ENCODE peak calls at places on chromosome 10, in five cellular contexts. One of them, this sample, is unnamed.

GRCh38 chr10:52682766-52683165 is 89.8 kb downstream of the MBL2 start:
- DNase-seq in HCT116: no peak
- DNase-seq in CD4-positive, alpha-beta memory T cell: no peak
- DNase-seq in fibroblast of pulmonary artery: no peak
- DNase-seq in cardiac muscle cell: peak
- DNase-seq in this sample: no peak

GRCh38 chr10:9875353-9875752 is 1142.3 kb upstream of the CELF2 start:
- DNase-seq in HCT116: no peak
- DNase-seq in CD4-positive, alpha-beta memory T cell: no peak
- DNase-seq in fibroblast of pulmonary artery: no peak
- DNase-seq in cardiac muscle cell: no peak
- DNase-seq in this sample: no peak

GRCh38 chr10:33094263-33095051 is 136.4 kb upstream of the ITGB1 start:
- DNase-seq in HCT116: no peak
- DNase-seq in CD4-positive, alpha-beta memory T cell: no peak
- DNase-seq in fibroblast of pulmonary artery: no peak
- DNase-seq in cardiac muscle cell: no peak
- DNase-seq in this sample: no peak

GRCh38 chr10:43846187-43846680 is 197.6 kb upstream of the ZNF32 start:
- DNase-seq in HCT116: no peak
- DNase-seq in CD4-positive, alpha-beta memory T cell: peak
- DNase-seq in fibroblast of pulmonary artery: peak
- DNase-seq in cardiac muscle cell: no peak
- DNase-seq in this sample: peak

GRCh38 chr10:84075226-84076046 is 63.9 kb upstream of the GHITM start:
- DNase-seq in HCT116: no peak
- DNase-seq in CD4-positive, alpha-beta memory T cell: no peak
- DNase-seq in fibroblast of pulmonary artery: no peak
- DNase-seq in cardiac muscle cell: no peak
- DNase-seq in this sample: no peak

GRCh38 chr10:71241114-71241898 is 28.9 kb downstream of the UNC5B start:
- DNase-seq in HCT116: no peak
- DNase-seq in CD4-positive, alpha-beta memory T cell: no peak
- DNase-seq in fibroblast of pulmonary artery: peak
- DNase-seq in cardiac muscle cell: no peak
- DNase-seq in this sample: no peak

GRCh38 chr10:33217854-33218253 is 116.6 kb downstream of the NRP1 start:
- DNase-seq in HCT116: no peak
- DNase-seq in CD4-positive, alpha-beta memory T cell: no peak
- DNase-seq in fibroblast of pulmonary artery: no peak
- DNase-seq in cardiac muscle cell: no peak
- DNase-seq in this sample: no peak

GRCh38 chr10:119090968-119091367 is 10.4 kb upstream of the EIF3A start:
- DNase-seq in HCT116: peak
- DNase-seq in CD4-positive, alpha-beta memory T cell: peak
- DNase-seq in fibroblast of pulmonary artery: peak
- DNase-seq in cardiac muscle cell: no peak
- DNase-seq in this sample: peak

GRCh38 chr10:21523557-21524008 is 1.9 kb downstream of the SKIDA1 start:
- DNase-seq in HCT116: no peak
- DNase-seq in CD4-positive, alpha-beta memory T cell: no peak
- DNase-seq in fibroblast of pulmonary artery: peak
- DNase-seq in cardiac muscle cell: no peak
- DNase-seq in this sample: no peak

GRCh38 chr10:69087600-69088470 is at the start of gene SRGN:
- DNase-seq in HCT116: no peak
- DNase-seq in CD4-positive, alpha-beta memory T cell: peak
- DNase-seq in fibroblast of pulmonary artery: peak
- DNase-seq in cardiac muscle cell: no peak
- DNase-seq in this sample: peak

GRCh38 chr10:49642311-49642710 is 28.5 kb downstream of the CHAT start:
- DNase-seq in HCT116: no peak
- DNase-seq in CD4-positive, alpha-beta memory T cell: no peak
- DNase-seq in fibroblast of pulmonary artery: no peak
- DNase-seq in cardiac muscle cell: no peak
- DNase-seq in this sample: no peak

GRCh38 chr10:49645417-49646255 is 31.8 kb downstream of the CHAT start:
- DNase-seq in HCT116: no peak
- DNase-seq in CD4-positive, alpha-beta memory T cell: no peak
- DNase-seq in fibroblast of pulmonary artery: no peak
- DNase-seq in cardiac muscle cell: no peak
- DNase-seq in this sample: no peak

GRCh38 chr10:49643296-49644034 is 29.6 kb downstream of the CHAT start:
- DNase-seq in HCT116: no peak
- DNase-seq in CD4-positive, alpha-beta memory T cell: no peak
- DNase-seq in fibroblast of pulmonary artery: no peak
- DNase-seq in cardiac muscle cell: no peak
- DNase-seq in this sample: no peak

GRCh38 chr10:49646256-49646870 is 32.5 kb downstream of the CHAT start:
- DNase-seq in HCT116: no peak
- DNase-seq in CD4-positive, alpha-beta memory T cell: no peak
- DNase-seq in fibroblast of pulmonary artery: no peak
- DNase-seq in cardiac muscle cell: no peak
- DNase-seq in this sample: no peak

DNA sequence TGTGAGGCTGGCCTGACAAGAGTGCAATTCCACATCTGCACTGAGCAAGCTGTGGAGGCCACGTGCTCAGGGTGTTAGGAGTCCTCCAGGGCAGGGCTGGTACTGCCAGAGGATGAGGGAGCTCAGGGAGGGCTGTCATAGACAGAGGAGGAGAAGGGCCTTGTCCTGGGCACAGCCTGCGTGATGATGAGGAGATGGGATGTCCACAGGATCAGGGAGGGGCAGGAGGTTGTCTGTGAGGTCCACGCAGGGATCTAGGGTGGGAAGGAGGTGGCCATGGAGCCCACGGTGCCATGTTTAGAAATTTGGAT is 30.2 kb downstream of the CHAT start:
- DNase-seq in HCT116: no peak
- DNase-seq in CD4-positive, alpha-beta memory T cell: no peak
- DNase-seq in fibroblast of pulmonary artery: no peak
- DNase-seq in cardiac muscle cell: no peak
- DNase-seq in this sample: no peak
- H3K4me3 ChIP-seq in HCT116: no peak
- H3K4me3 ChIP-seq in CD4-positive, alpha-beta memory T cell: no peak
- H3K4me3 ChIP-seq in fibroblast of pulmonary artery: no peak
- H3K4me3 ChIP-seq in cardiac muscle cell: no peak
- H3K4me3 ChIP-seq in this sample: no peak

GRCh38 chr10:11713963-11714362 is 28.2 kb upstream of the ECHDC3 start:
- DNase-seq in HCT116: no peak
- DNase-seq in CD4-positive, alpha-beta memory T cell: no peak
- DNase-seq in fibroblast of pulmonary artery: no peak
- DNase-seq in cardiac muscle cell: no peak
- DNase-seq in this sample: no peak

GRCh38 chr10:11716704-11717103 is 25.5 kb upstream of the ECHDC3 start:
- DNase-seq in HCT116: no peak
- DNase-seq in CD4-positive, alpha-beta memory T cell: no peak
- DNase-seq in fibroblast of pulmonary artery: no peak
- DNase-seq in cardiac muscle cell: no peak
- DNase-seq in this sample: no peak

GRCh38 chr10:11713186-11713743 is 28.9 kb upstream of the ECHDC3 start:
- DNase-seq in HCT116: no peak
- DNase-seq in CD4-positive, alpha-beta memory T cell: no peak
- DNase-seq in fibroblast of pulmonary artery: peak
- DNase-seq in cardiac muscle cell: no peak
- DNase-seq in this sample: no peak

GRCh38 chr10:11715815-11716494 is 26.2 kb upstream of the ECHDC3 start:
- DNase-seq in HCT116: no peak
- DNase-seq in CD4-positive, alpha-beta memory T cell: no peak
- DNase-seq in fibroblast of pulmonary artery: no peak
- DNase-seq in cardiac muscle cell: no peak
- DNase-seq in this sample: no peak

DNA sequence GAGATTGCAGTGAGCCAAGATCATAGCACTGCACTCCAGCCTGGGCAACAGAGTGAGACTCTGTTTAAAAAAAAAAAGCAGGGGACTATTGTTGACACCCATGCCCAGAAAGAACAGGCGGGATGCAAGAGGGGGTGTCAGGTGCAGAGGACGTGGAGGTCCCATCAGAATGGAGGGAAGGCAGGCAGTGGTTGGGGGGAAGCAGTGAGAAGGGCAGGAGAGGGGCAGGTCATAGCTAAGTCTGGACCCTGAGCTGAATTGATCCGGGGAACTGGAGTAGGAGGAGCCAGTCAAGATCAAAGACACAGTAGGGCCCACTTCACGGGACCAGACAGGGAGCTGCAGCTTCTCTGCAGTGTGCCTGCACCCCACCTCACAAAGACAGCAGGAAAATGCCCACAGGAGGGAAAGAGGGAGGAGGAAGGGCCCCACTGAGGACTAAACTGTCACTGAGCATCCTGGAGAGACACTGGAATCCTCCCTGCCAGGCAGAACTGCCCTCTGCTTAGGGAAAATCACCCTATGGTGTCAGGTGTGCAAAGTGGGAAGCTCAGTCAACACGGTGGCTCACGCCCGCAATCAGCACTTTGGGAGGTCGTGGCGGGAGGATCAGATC is 27.3 kb upstream of the ECHDC3 start:
- DNase-seq in HCT116: no peak
- DNase-seq in CD4-positive, alpha-beta memory T cell: no peak
- DNase-seq in fibroblast of pulmonary artery: no peak
- DNase-seq in cardiac muscle cell: no peak
- DNase-seq in this sample: no peak
- H3K4me3 ChIP-seq in HCT116: no peak
- H3K4me3 ChIP-seq in CD4-positive, alpha-beta memory T cell: no peak
- H3K4me3 ChIP-seq in fibroblast of pulmonary artery: no peak
- H3K4me3 ChIP-seq in cardiac muscle cell: no peak
- H3K4me3 ChIP-seq in this sample: no peak

GRCh38 chr10:87503892-87504291 is 801 bp upstream of the MINPP1 start:
- DNase-seq in HCT116: no peak
- DNase-seq in CD4-positive, alpha-beta memory T cell: no peak
- DNase-seq in fibroblast of pulmonary artery: peak
- DNase-seq in cardiac muscle cell: no peak
- DNase-seq in this sample: no peak
- H3K4me3 ChIP-seq in HCT116: peak
- H3K4me3 ChIP-seq in CD4-positive, alpha-beta memory T cell: peak
- H3K4me3 ChIP-seq in fibroblast of pulmonary artery: peak
- H3K4me3 ChIP-seq in cardiac muscle cell: peak
- H3K4me3 ChIP-seq in this sample: peak

GRCh38 chr10:102613286-102613685 is 31.0 kb upstream of the TRIM8 start:
- DNase-seq in HCT116: no peak
- DNase-seq in CD4-positive, alpha-beta memory T cell: no peak
- DNase-seq in fibroblast of pulmonary artery: no peak
- DNase-seq in cardiac muscle cell: no peak
- DNase-seq in this sample: no peak
- H3K4me3 ChIP-seq in HCT116: no peak
- H3K4me3 ChIP-seq in CD4-positive, alpha-beta memory T cell: no peak
- H3K4me3 ChIP-seq in fibroblast of pulmonary artery: no peak
- H3K4me3 ChIP-seq in cardiac muscle cell: no peak
- H3K4me3 ChIP-seq in this sample: no peak

DNA sequence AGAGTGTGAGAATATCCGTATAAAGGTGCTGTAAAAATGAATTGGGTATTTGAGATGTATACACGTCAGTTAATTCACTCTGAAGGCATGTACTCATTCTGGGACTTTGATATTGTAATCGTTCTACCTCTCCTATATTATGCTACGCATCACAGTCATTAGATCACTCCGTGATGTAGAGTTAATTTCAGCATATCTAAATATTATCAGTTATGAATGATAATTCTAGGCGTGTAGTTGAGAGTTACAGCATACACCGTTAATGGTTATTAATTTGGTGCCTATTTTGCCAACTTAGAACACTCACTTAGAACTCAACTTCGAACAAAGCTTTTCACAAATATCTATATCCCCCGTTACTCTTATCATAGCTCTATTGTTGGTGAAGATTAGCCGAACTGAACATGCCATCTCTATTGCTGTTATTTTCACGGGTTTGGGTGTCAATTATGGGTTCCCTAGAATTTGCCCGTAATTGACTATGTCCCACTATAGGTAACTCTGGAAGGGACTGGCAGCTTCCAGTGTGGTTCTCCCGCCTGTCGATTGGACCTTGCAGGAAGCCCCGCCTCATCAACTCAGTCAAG is 380 bp upstream of the MCU start:
- DNase-seq in HCT116: peak
- DNase-seq in CD4-positive, alpha-beta memory T cell: no peak
- DNase-seq in fibroblast of pulmonary artery: no peak
- DNase-seq in cardiac muscle cell: no peak
- DNase-seq in this sample: no peak
- H3K4me3 ChIP-seq in HCT116: peak
- H3K4me3 ChIP-seq in CD4-positive, alpha-beta memory T cell: no peak
- H3K4me3 ChIP-seq in fibroblast of pulmonary artery: peak
- H3K4me3 ChIP-seq in cardiac muscle cell: peak
- H3K4me3 ChIP-seq in this sample: peak

GRCh38 chr10:78553792-78554191 is 515.0 kb upstream of the ZMIZ1 start:
- DNase-seq in HCT116: no peak
- DNase-seq in CD4-positive, alpha-beta memory T cell: no peak
- DNase-seq in fibroblast of pulmonary artery: no peak
- DNase-seq in cardiac muscle cell: no peak
- DNase-seq in this sample: no peak
- H3K4me3 ChIP-seq in HCT116: no peak
- H3K4me3 ChIP-seq in CD4-positive, alpha-beta memory T cell: no peak
- H3K4me3 ChIP-seq in fibroblast of pulmonary artery: no peak
- H3K4me3 ChIP-seq in cardiac muscle cell: no peak
- H3K4me3 ChIP-seq in this sample: no peak

DNA sequence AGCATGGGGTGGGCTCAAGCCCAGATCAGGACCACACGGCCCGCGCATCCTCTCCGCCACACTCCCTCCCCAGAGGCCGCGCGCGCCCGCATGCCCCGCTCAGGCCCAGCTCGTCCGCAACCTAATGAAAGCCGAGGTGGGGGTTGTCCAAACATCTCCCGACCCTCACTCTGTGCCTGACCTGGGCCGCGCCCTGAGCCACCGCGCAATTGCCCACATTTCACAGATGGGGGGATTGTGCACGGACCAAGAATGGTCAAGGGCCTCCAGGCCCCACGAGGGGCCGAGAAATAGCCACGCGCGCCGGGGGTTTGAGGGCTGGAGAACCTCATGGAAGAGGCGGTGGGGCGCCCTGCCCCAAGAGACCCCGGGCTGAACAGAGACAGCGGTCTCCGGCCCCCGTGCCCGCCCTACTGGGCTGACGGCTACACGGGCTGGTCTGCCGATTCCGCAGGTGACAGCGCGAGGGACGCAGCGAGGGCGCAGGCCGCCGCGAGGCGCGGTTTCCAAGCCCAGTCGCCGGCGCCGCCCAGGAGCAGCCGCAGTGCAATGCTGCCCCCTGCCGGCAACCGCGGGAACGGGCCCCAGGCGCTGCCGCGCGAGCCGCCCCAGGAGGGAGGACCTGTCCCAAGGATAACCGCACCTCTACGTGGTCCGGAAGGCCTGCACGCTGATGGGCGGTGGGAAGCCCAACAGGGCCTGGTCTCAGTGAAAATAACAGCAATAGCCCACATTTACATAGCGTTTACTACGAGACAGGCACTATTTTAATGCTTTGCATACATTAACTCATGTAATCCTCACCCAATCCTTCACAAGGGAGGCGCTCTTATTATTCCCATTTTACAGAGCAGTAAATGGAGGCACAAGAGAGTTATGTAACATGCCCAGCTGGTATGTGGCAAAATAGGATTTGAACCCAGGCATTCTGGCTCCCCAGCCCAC is 10.5 kb upstream of the GRID1 start:
- DNase-seq in HCT116: peak
- DNase-seq in CD4-positive, alpha-beta memory T cell: peak
- DNase-seq in fibroblast of pulmonary artery: peak
- DNase-seq in cardiac muscle cell: peak
- DNase-seq in this sample: no peak
- H3K4me3 ChIP-seq in HCT116: no peak
- H3K4me3 ChIP-seq in CD4-positive, alpha-beta memory T cell: no peak
- H3K4me3 ChIP-seq in fibroblast of pulmonary artery: no peak
- H3K4me3 ChIP-seq in cardiac muscle cell: no peak
- H3K4me3 ChIP-seq in this sample: no peak

This sample was measured in Jurkat, Clone E6-1.